ENCODE peak calls at places on chromosomes 13 and 19, in five cellular contexts. C is upper lobe of left lung; D is SJSA1; O is mesenchymal stem cell; Z is CD8-positive, alpha-beta memory T cell. V is an unnamed sample.

GRCh38 chr13:45500492-45501174 is 35.9 kb downstream of the COG3 start:
- DNase-seq in C (no peak), O (peak; percentile 78), D (no peak), Z (no peak), V (no peak)

GRCh38 chr19:1132625-1133383 is 29.0 kb downstream of the GPX4 start:
- DNase-seq in Z (peak; percentile 65), O (peak; percentile 35), D (no peak), C (peak; percentile 89), V (no peak)

GRCh38 chr13:29484796-29485195 is 110.7 kb downstream of the SLC7A1 start:
- DNase-seq in Z (no peak), C (no peak), O (no peak), D (no peak), V (no peak)

GRCh38 chr13:76854894-76855293 is 31.3 kb downstream of the KCTD12 start:
- DNase-seq in C (no peak), D (no peak), O (peak; percentile 12), Z (no peak), V (no peak)

GRCh38 chr19:33226550-33227241 is 1.0 kb upstream of the SLC7A10 start:
- DNase-seq in D (no peak), C (peak; percentile 90), O (peak; percentile 15), Z (no peak), V (peak; percentile 89)

GRCh38 chr19:19570561-19570960 is 32.5 kb downstream of the CILP2 start:
- DNase-seq in Z (no peak), C (no peak), D (no peak), O (no peak), V (no peak)

GRCh38 chr19:41753159-41753558 is 2.2 kb upstream of the CEACAM6 start:
- DNase-seq in D (peak; percentile 53), C (peak; percentile 96), Z (peak; percentile 75), O (no peak), V (peak; percentile 88)

GRCh38 chr19:6318772-6319171 is 14.6 kb downstream of the ACER1 start:
- DNase-seq in O (no peak), Z (no peak), D (no peak), C (no peak), V (no peak)

GRCh38 chr19:45515081-45515624 is 7.9 kb downstream of the VASP start:
- DNase-seq in Z (peak; percentile 58), C (no peak), D (no peak), O (no peak), V (peak; percentile 74)

GRCh38 chr19:778910-779653 is 18.2 kb upstream of the PTBP1 start:
- DNase-seq in Z (no peak), O (peak; percentile 98), C (no peak), D (peak; percentile 93), V (no peak)

GRCh38 chr13:76336889-76337844 is 549.0 kb downstream of the KCTD12 start:
- DNase-seq in C (no peak), D (no peak), Z (no peak), O (peak; percentile 14), V (no peak)

GRCh38 chr19:54470991-54471782 is 1.9 kb downstream of the CDC42EP5 start:
- DNase-seq in O (peak; percentile 75), D (no peak), C (peak; percentile 85), Z (peak; percentile 42), V (no peak)

GRCh38 chr13:111201304-111201940 is 86.3 kb downstream of the ARHGEF7 start:
- DNase-seq in O (no peak), D (no peak), C (no peak), Z (no peak), V (no peak)

GRCh38 chr13:79781829-79782540 is 301.0 kb downstream of the NDFIP2 start:
- DNase-seq in O (peak; percentile 52), D (no peak), C (no peak), Z (no peak), V (no peak)

GRCh38 chr13:47519626-47520025 is 481.4 kb downstream of the SUCLA2 start:
- DNase-seq in Z (no peak), D (no peak), C (no peak), O (no peak), V (no peak)

GRCh38 chr19:6273701-6274601 is 5.8 kb downstream of the MLLT1 start:
- DNase-seq in C (peak; percentile 86), O (peak; percentile 97), Z (no peak), D (peak; percentile 91), V (peak; percentile 90)

GRCh38 chr19:1434040-1434366 is 4.2 kb upstream of the RPS15 start:
- DNase-seq in O (no peak), D (no peak), Z (no peak), C (no peak), V (no peak)

GRCh38 chr19:53467138-53467502 is 413 bp upstream of the ZNF813 start:
- DNase-seq in Z (no peak), O (no peak), D (no peak), C (peak; percentile 74), V (no peak)

GRCh38 chr19:10699650-10700335 is 1.4 kb upstream of the QTRT1 start:
- DNase-seq in D (peak; percentile 71), C (no peak), O (peak; percentile 68), Z (peak; percentile 72), V (no peak)

GRCh38 chr19:44968670-44969069 is 13.5 kb downstream of the CLPTM1 start:
- DNase-seq in O (no peak), C (no peak), D (no peak), Z (no peak), V (no peak)

GRCh38 chr19:28313633-28314032 is 899.3 kb downstream of the UQCRFS1 start:
- DNase-seq in C (no peak), D (peak; percentile 69), O (no peak), Z (no peak), V (no peak)

GRCh38 chr13:110250258-110250891 is 56.6 kb downstream of the COL4A1 start:
- DNase-seq in C (peak; percentile 39), D (peak; percentile 47), O (peak; percentile 87), Z (no peak), V (no peak)

GRCh38 chr13:96053003-96053703 is at the start of gene UGGT2:
- DNase-seq in D (peak; percentile 100), C (peak; percentile 99), O (peak; percentile 96), Z (no peak), V (peak; percentile 98)

GRCh38 chr19:48613852-48614435 is 932 bp downstream of the FAM83E start:
- DNase-seq in O (no peak), Z (no peak), D (no peak), C (peak; percentile 64), V (no peak)

GRCh38 chr13:88622362-88622973 is 951.3 kb downstream of the SLITRK5 start:
- DNase-seq in D (no peak), C (no peak), O (peak; percentile 60), Z (peak; percentile 43), V (no peak)

GRCh38 chr13:72004975-72005374 is 138.0 kb upstream of the DACH1 start:
- DNase-seq in D (no peak), O (no peak), C (no peak), Z (no peak), V (no peak)

GRCh38 chr19:55537741-55538111 is 793 bp upstream of the SBK2 start:
- DNase-seq in Z (no peak), O (no peak), C (no peak), D (no peak), V (no peak)
- H3K27ac ChIP-seq in Z (no peak overlapping the region), O (peak overlapping the region; percentile 48), C (no peak overlapping the region), D (no peak overlapping the region), V (no peak overlapping the region)

DNA sequence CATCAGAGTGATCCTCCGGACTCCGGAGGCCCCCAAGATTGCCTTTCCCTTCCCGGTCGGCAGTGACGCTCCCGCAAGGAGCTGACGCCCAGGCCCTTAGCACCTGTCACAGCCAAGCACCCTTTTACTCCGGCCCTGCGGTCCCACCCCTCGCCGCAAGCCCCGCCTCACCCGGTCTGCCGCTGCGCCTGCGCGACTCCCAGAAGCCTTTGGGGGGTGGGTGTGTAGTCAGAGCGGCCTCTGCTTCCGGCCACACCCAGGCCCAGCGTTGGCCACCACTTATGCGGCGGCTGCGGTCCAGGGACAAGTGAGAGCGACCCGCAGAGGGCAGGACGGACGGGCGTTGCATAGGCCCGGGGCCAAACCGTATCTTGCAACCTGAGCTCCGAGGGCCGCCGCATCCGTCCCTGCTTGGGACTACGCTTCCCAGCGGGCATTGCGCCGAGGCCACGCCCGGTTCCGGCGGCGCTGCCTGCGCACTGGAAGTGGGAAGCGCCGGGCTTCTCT is 441 bp upstream of the ZFP28 start:
- DNase-seq in Z (peak; percentile 92), C (peak; percentile 98), D (peak; percentile 61), O (peak; percentile 92), V (peak; percentile 96)
- H3K27ac ChIP-seq in Z (peak overlapping the region; percentile 40), C (peak overlapping the region; percentile 97), D (peak overlapping the region; percentile 55), O (peak overlapping the region; percentile 98), V (peak overlapping the region; percentile 95)

GRCh38 chr13:113454936-113455335 is 1.6 kb upstream of the ADPRHL1 start:
- DNase-seq in Z (no peak), C (no peak), D (no peak), O (no peak), V (peak; percentile 49)

GRCh38 chr13:113453962-113454361 is 674 bp upstream of the ADPRHL1 start:
- DNase-seq in Z (no peak), O (no peak), D (no peak), C (no peak), V (no peak)

GRCh38 chr13:113455384-113455783 is 2.1 kb upstream of the ADPRHL1 start:
- DNase-seq in C (no peak), Z (no peak), O (no peak), D (no peak), V (peak; percentile 58)

GRCh38 chr13:113451951-113452421 is 1.3 kb downstream of the ADPRHL1 start:
- DNase-seq in C (no peak), Z (no peak), O (no peak), D (no peak), V (peak; percentile 55)

DNA sequence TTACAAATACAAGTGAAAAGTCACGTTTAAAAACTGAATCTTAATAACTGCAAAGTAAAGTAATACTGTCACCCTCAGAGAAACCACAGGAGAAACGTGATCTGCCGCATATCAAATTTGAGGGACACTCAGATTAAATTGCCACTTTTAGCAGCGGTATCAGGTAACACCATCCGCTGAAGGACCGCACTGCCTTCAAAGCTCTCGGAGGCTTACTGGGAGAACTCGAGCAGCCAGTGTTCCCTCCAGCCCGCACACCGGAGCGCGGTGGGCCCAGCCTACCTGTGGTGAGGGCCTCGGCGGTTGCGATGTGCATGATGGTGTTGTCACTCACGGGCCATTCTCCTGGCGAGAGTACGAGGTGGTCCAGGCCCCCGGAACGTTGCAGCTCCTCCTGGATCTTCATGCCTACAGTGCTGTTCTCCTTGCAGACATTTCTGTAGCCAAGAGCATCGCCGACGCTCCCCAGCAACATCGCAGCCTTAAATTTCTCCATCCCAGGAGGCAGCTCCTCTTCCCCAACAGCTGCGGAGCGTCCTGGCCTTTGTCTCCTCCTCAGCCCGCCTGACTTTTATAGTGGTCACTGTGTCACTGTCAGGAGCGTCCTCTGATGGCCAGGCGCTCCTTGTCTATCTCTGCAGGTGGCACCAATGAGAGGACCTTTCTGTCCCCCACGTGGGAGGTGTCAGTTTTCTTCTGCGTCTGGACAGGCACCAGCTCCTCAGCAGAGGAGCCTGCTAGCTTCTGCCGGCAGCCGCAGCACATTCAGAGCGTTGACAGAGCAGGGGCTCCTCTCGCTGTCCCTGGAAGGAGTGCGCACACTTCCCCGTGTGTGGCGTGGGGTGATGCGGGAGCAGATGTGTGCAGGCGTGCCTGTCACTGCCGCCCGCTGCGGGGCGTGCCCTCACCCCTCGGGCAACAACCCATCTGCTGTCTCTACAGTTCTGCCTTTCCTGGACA is at the start of gene ADPRHL1:
- DNase-seq in D (no peak), C (peak; percentile 79), Z (no peak), O (no peak), V (peak; percentile 55)
- H3K27ac ChIP-seq in D (no peak within 1 kb of the TSS), C (no peak within 1 kb of the TSS), Z (no peak within 1 kb of the TSS), O (no peak within 1 kb of the TSS), V (no peak within 1 kb of the TSS)

DNA sequence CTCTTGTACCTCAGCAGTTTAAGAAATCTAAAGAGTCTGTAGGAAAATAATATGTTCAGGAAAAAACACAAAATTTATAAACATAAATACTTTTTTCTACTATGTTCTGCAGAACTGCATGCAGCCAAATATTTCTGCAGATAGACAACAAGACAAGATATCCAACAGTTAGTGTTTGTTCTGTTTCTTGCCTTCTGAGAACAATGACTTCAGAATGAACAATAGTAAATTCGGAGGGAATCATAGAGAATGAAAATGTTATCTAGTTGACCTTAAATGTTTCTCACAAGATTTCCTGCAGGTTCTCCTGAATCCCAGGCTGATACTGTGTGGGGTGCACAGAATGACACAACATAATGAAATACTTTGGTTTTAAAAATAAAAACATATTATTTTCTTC is 180.4 kb downstream of the PCDH9 start:
- DNase-seq in C (no peak), D (no peak), O (no peak), Z (no peak), V (no peak)
- H3K27ac ChIP-seq in C (no peak overlapping the region), D (no peak overlapping the region), O (no peak overlapping the region), Z (no peak overlapping the region), V (no peak overlapping the region)